ENCODE peak calls at places on chromosomes 16 and 17, in five cellular contexts. One of them, this sample, is unnamed.

GRCh38 chr17:45108595-45109521 is 23.5 kb downstream of the PLCD3 start:
- DNase-seq in cardiac muscle cell: no peak
- DNase-seq in Daoy: no peak
- DNase-seq in GM10248: no peak
- DNase-seq in activated T-cell treated with anti-CD3 and anti-CD28 coated beads, Interleukin-2, amount 50 U/mL, for 4 hours: no peak
- DNase-seq in this sample: no peak

GRCh38 chr17:29977836-29978235 is 36.4 kb downstream of the EFCAB5 start:
- DNase-seq in cardiac muscle cell: no peak
- DNase-seq in Daoy: no peak
- DNase-seq in GM10248: no peak
- DNase-seq in activated T-cell treated with anti-CD3 and anti-CD28 coated beads, Interleukin-2, amount 50 U/mL, for 4 hours: no peak
- DNase-seq in this sample: no peak

GRCh38 chr17:17724307-17724921 is 43.2 kb downstream of the RAI1 start:
- DNase-seq in cardiac muscle cell: peak
- DNase-seq in Daoy: peak
- DNase-seq in GM10248: peak
- DNase-seq in activated T-cell treated with anti-CD3 and anti-CD28 coated beads, Interleukin-2, amount 50 U/mL, for 4 hours: no peak
- DNase-seq in this sample: peak

GRCh38 chr16:86566601-86566965 is at the start of gene FOXC2:
- DNase-seq in cardiac muscle cell: peak
- DNase-seq in Daoy: peak
- DNase-seq in GM10248: no peak
- DNase-seq in activated T-cell treated with anti-CD3 and anti-CD28 coated beads, Interleukin-2, amount 50 U/mL, for 4 hours: peak
- DNase-seq in this sample: no peak

GRCh38 chr17:80930335-80931040 is 61.2 kb upstream of the CHMP6 start:
- DNase-seq in cardiac muscle cell: no peak
- DNase-seq in Daoy: no peak
- DNase-seq in GM10248: no peak
- DNase-seq in activated T-cell treated with anti-CD3 and anti-CD28 coated beads, Interleukin-2, amount 50 U/mL, for 4 hours: no peak
- DNase-seq in this sample: no peak

GRCh38 chr17:2178798-2179505 is 124.0 kb downstream of the HIC1 start:
- DNase-seq in cardiac muscle cell: no peak
- DNase-seq in Daoy: no peak
- DNase-seq in GM10248: no peak
- DNase-seq in activated T-cell treated with anti-CD3 and anti-CD28 coated beads, Interleukin-2, amount 50 U/mL, for 4 hours: no peak
- DNase-seq in this sample: no peak

GRCh38 chr17:2063306-2064146 is 8.6 kb downstream of the HIC1 start:
- DNase-seq in cardiac muscle cell: no peak
- DNase-seq in Daoy: peak
- DNase-seq in GM10248: no peak
- DNase-seq in activated T-cell treated with anti-CD3 and anti-CD28 coated beads, Interleukin-2, amount 50 U/mL, for 4 hours: no peak
- DNase-seq in this sample: no peak

GRCh38 chr17:45200701-45201100 is 21.0 kb upstream of the FMNL1 start:
- DNase-seq in cardiac muscle cell: no peak
- DNase-seq in Daoy: no peak
- DNase-seq in GM10248: no peak
- DNase-seq in activated T-cell treated with anti-CD3 and anti-CD28 coated beads, Interleukin-2, amount 50 U/mL, for 4 hours: no peak
- DNase-seq in this sample: no peak

This sample was measured in GM12865.